ENCODE peak calls at places on chromosomes 16 and 17, in nine cellular contexts. X is A549, U is adrenal gland, F is body of pancreas, Z is tibial nerve, G is HCT116, I is endothelial cell of umbilical vein, C is GM12892, V is uterus. W is an unnamed sample.

GRCh38 chr17:80007939-80008338 is 27.7 kb downstream of the TBC1D16 start:
- DNase-seq in X (no peak), U (no peak), F (no peak), Z (no peak), G (no peak), I (no peak), C (no peak), V (no peak), W (no peak)

GRCh38 chr17:67534941-67535340 is 157.9 kb downstream of the PITPNC1 start:
- DNase-seq in X (no peak), U (no peak), F (no peak), Z (no peak), G (no peak), I (peak; percentile 8), C (no peak), V (no peak), W (no peak)

GRCh38 chr17:78492116-78492799 is 84.9 kb downstream of the DNAH17 start:
- DNase-seq in X (no peak), U (no peak), F (no peak), Z (no peak), G (no peak), I (no peak), C (no peak), V (no peak), W (no peak)

GRCh38 chr17:69501591-69502468 is 87.3 kb downstream of the MAP2K6 start:
- DNase-seq in X (peak; percentile 37), U (no peak), F (peak; percentile 68), Z (no peak), G (no peak), I (peak; percentile 59), C (no peak), V (no peak), W (no peak)

GRCh38 chr17:80980397-80981061 is 11.1 kb upstream of the CHMP6 start:
- DNase-seq in X (no peak), U (no peak), F (no peak), Z (no peak), G (no peak), I (no peak), C (no peak), V (no peak), W (no peak)

GRCh38 chr17:66287911-66288310 is 14.5 kb upstream of the PRKCA start:
- DNase-seq in X (no peak), U (no peak), F (no peak), Z (no peak), G (no peak), I (no peak), C (no peak), V (no peak), W (no peak)

GRCh38 chr16:35689764-35690163 is 2230.4 kb downstream of the TP53TG3F start:
- DNase-seq in X (no peak), U (no peak), F (no peak), Z (no peak), G (no peak), I (no peak), C (no peak), V (no peak), W (no peak)

GRCh38 chr17:37608369-37609169 is 649 bp downstream of the SYNRG start:
- DNase-seq in X (peak; percentile 61), U (no peak), F (no peak), Z (no peak), G (no peak), I (peak; percentile 77), C (peak; percentile 6), V (no peak), W (peak; percentile 68)

GRCh38 chr17:13030459-13031305 is 12.9 kb upstream of the ELAC2 start:
- DNase-seq in X (peak; percentile 49), U (peak; percentile 38), F (peak; percentile 22), Z (no peak), G (no peak), I (peak; percentile 51), C (peak; percentile 32), V (peak; percentile 20), W (peak; percentile 75)

GRCh38 chr16:10355589-10355988 is 30.3 kb upstream of the ATF7IP2 start:
- DNase-seq in X (no peak), U (no peak), F (no peak), Z (no peak), G (no peak), I (no peak), C (no peak), V (no peak), W (no peak)

GRCh38 chr17:55641559-55642160 is 81.0 kb downstream of the TMEM100 start:
- DNase-seq in X (peak; percentile 20), U (peak; percentile 48), F (peak; percentile 62), Z (peak; percentile 54), G (peak; percentile 57), I (peak; percentile 77), C (no peak), V (peak; percentile 85), W (peak; percentile 45)

GRCh38 chr17:73956595-73957465 is 246.6 kb upstream of the RPL38 start:
- DNase-seq in X (peak; percentile 88), U (peak; percentile 58), F (peak; percentile 72), Z (no peak), G (peak; percentile 49), I (no peak), C (peak; percentile 51), V (no peak), W (peak; percentile 49)

GRCh38 chr17:30199600-30199999 is 35.9 kb downstream of the SLC6A4 start:
- DNase-seq in X (no peak), U (no peak), F (no peak), Z (no peak), G (no peak), I (no peak), C (no peak), V (no peak), W (no peak)

GRCh38 chr17:512926-513325 is 160.3 kb upstream of the RPH3AL start:
- DNase-seq in X (no peak), U (no peak), F (peak; percentile 37), Z (no peak), G (no peak), I (peak; percentile 31), C (no peak), V (peak; percentile 70), W (no peak)

GRCh38 chr17:37488009-37488604 is 1.6 kb upstream of the DUSP14 start:
- DNase-seq in X (peak; percentile 97), U (peak; percentile 28), F (peak; percentile 46), Z (no peak), G (peak; percentile 65), I (peak; percentile 93), C (no peak), V (no peak), W (peak; percentile 51)

GRCh38 chr16:87101903-87102302 is 215.3 kb downstream of the C16orf95 start:
- DNase-seq in X (no peak), U (no peak), F (peak; percentile 68), Z (no peak), G (no peak), I (no peak), C (no peak), V (no peak), W (no peak)

GRCh38 chr17:47915667-47916242 is 19.7 kb downstream of the SP2 start:
- DNase-seq in X (no peak), U (no peak), F (no peak), Z (no peak), G (no peak), I (no peak), C (no peak), V (peak; percentile 41), W (no peak)

DNA sequence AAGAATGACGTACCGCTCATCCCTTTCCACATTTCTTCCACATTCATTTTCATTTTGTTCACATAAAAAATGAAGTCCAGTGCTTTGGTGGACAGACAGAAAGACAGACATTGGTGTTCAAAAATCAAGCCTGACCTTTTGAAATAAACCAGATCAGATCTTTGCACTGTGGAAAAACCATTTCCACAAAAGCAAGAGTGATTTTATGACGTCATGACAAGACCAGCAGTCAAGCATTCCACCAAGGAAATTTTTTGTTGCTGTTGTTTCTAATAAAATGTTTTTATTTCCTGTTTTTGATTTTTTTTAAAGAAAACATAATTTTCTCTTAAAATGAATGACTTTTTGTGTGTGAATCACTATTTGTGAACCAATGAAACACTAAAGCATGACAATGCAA is 350.0 kb downstream of the KCNJ2 start:
- DNase-seq in X (no peak), U (no peak), F (no peak), Z (no peak), G (no peak), I (no peak), C (no peak), V (no peak), W (no peak)
- TF ChIP-seq POLR2A in X (no peak), U (no peak), F (no peak), Z (no peak), G (no peak), I (no peak), C (no peak), V (no peak), W (no peak)

GRCh38 chr16:81495321-81496234 is 51.0 kb downstream of the CMIP start:
- DNase-seq in X (no peak), U (no peak), F (peak; percentile 38), Z (no peak), G (no peak), I (peak; percentile 73), C (no peak), V (no peak), W (peak; percentile 92)
- TF ChIP-seq POLR2A in X (no peak), U (no peak), F (no peak), Z (no peak), G (no peak), I (no peak), C (no peak), V (no peak), W (peak; percentile 38)

DNA sequence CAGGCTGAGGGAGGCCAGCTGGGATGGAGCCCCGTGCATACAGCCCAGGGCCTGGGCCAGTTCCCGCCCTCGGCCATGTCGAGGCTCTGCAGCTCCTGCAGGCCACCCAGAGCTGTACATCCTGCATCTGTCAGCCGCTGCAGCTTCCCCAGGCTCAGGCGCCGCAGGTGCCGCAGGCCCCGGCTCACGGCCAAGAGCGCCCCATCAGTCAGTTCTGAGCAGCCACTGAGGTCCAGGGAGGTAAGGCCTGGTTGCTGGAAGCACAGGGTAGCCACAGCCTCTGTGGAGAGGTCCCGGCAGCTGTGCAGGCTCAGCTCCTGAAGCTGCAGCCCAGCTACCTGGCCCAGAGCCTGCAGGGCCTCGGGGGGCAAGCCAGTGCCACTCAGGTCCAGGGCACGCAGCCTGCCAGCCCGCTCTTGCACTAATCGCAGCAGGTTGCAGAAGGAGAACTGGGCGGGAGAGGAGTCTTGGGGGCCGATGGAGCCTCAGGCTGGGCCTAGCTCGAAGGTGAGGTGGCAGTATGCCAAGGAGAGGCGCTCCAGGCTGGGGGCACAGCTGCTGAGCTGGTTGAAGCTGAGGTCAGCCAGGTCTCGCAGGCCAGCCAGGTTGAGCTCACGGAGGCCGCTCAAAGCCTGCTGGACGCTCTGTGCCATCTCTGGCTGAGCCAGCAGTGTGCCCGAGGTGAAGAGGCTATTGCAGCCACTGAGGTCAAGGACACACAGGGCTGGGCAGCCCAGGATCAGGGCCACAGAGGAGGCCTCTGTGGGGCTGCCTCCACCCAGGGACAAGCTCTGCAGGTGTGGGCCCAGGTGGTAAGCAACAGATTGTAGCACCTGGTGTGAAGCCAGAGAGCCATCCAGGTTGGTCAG is 11.4 kb downstream of the ELMO3 start:
- DNase-seq in X (no peak), U (peak; percentile 17), F (peak; percentile 33), Z (no peak), G (no peak), I (no peak), C (no peak), V (no peak), W (no peak)
- TF ChIP-seq POLR2A in X (no peak), U (no peak), F (no peak), Z (no peak), G (no peak), I (no peak), C (no peak), V (no peak), W (no peak)

DNA sequence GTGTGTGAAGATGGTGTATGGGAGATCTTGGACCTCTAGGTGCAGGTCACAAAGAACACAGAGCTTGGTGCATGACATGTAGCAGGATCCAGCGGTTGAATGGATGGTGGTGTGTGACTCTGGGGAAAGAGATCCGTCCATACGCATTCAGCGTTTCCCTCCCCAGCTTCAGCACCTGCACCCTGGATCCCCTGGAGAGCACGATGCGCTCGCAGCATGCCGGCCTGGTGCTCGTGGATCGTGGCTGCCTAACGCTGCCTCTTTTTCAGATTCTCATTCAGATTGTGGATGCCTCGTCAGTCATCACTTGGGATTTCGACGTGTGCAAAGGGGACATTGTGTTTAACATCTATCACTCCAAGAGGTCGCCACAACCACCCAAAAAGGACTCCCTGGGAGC is 70.9 kb downstream of the SEC14L1 start:
- DNase-seq in X (no peak), U (no peak), F (no peak), Z (no peak), G (no peak), I (no peak), C (no peak), V (no peak), W (no peak)
- TF ChIP-seq POLR2A in X (no peak), U (no peak), F (no peak), Z (no peak), G (no peak), I (no peak), C (no peak), V (no peak), W (no peak)

W was measured in erythroblast.